ENCODE peak calls at places on chromosome 10, in seven cellular contexts. X is BE2C, N is cardiac muscle cell, L is bronchial epithelial cell, Q is IMR-90, U is prostate gland, K is fibroblast of pulmonary artery. J is an unnamed sample.

GRCh38 chr10:36943534-36943933 is 181.9 kb upstream of the ANKRD30A start:
- DNase-seq in X (no peak), N (no peak), L (no peak), Q (no peak), U (no peak), K (no peak), J (no peak)

GRCh38 chr10:124996127-124996853 is 54.4 kb downstream of the ZRANB1 start:
- DNase-seq in X (no peak), N (no peak), L (no peak), Q (no peak), U (peak), K (no peak), J (no peak)

GRCh38 chr10:15585303-15585715 is 134.4 kb downstream of the ITGA8 start:
- DNase-seq in X (peak), N (peak), L (peak), Q (peak), U (peak), K (peak), J (peak)

GRCh38 chr10:12978885-12979284 is 22.6 kb downstream of the CCDC3 start:
- DNase-seq in X (peak), N (no peak), L (no peak), Q (no peak), U (no peak), K (no peak), J (no peak)

GRCh38 chr10:1074748-1075358 is 18.7 kb downstream of the WDR37 start:
- DNase-seq in X (no peak), N (no peak), L (peak), Q (no peak), U (no peak), K (peak), J (no peak)

GRCh38 chr10:72846225-72846624 is 47.3 kb upstream of the OIT3 start:
- DNase-seq in X (no peak), N (no peak), L (peak), Q (peak), U (no peak), K (peak), J (no peak)

GRCh38 chr10:46240684-46241565 is 45.9 kb upstream of the ANTXRL start:
- DNase-seq in X (no peak), N (no peak), L (no peak), Q (no peak), U (no peak), K (no peak), J (no peak)

GRCh38 chr10:71647526-71648354 is 71.8 kb downstream of the C10orf105 start:
- DNase-seq in X (no peak), N (no peak), L (no peak), Q (no peak), U (no peak), K (no peak), J (no peak)

GRCh38 chr10:124409696-124410095 is 9.0 kb downstream of the OAT start:
- DNase-seq in X (no peak), N (no peak), L (no peak), Q (no peak), U (no peak), K (no peak), J (no peak)

GRCh38 chr10:48518412-48518811 is 86.5 kb downstream of the ARHGAP22 start:
- DNase-seq in X (no peak), N (no peak), L (no peak), Q (no peak), U (no peak), K (no peak), J (no peak)

GRCh38 chr10:69383485-69384089 is 33.1 kb downstream of the TACR2 start:
- DNase-seq in X (no peak), N (no peak), L (no peak), Q (peak), U (no peak), K (peak), J (no peak)

GRCh38 chr10:75962395-75963061 is 531.1 kb downstream of the LRMDA start:
- DNase-seq in X (no peak), N (no peak), L (no peak), Q (no peak), U (no peak), K (no peak), J (no peak)

GRCh38 chr10:79155301-79156081 is 86.7 kb downstream of the ZMIZ1 start:
- DNase-seq in X (no peak), N (no peak), L (peak), Q (peak), U (no peak), K (no peak), J (no peak)
- TF ChIP-seq CTCF in X (no peak), N (peak), L (peak), Q (peak), U (no peak), K (no peak), J (no peak)

GRCh38 chr10:114623661-114624294 is 34.3 kb downstream of the ABLIM1 start:
- DNase-seq in X (no peak), N (no peak), L (peak), Q (peak), U (peak), K (peak), J (peak)
- H3K4me3 ChIP-seq in X (no peak), N (no peak), L (no peak), Q (no peak), U (no peak), K (no peak), J (no peak)

DNA sequence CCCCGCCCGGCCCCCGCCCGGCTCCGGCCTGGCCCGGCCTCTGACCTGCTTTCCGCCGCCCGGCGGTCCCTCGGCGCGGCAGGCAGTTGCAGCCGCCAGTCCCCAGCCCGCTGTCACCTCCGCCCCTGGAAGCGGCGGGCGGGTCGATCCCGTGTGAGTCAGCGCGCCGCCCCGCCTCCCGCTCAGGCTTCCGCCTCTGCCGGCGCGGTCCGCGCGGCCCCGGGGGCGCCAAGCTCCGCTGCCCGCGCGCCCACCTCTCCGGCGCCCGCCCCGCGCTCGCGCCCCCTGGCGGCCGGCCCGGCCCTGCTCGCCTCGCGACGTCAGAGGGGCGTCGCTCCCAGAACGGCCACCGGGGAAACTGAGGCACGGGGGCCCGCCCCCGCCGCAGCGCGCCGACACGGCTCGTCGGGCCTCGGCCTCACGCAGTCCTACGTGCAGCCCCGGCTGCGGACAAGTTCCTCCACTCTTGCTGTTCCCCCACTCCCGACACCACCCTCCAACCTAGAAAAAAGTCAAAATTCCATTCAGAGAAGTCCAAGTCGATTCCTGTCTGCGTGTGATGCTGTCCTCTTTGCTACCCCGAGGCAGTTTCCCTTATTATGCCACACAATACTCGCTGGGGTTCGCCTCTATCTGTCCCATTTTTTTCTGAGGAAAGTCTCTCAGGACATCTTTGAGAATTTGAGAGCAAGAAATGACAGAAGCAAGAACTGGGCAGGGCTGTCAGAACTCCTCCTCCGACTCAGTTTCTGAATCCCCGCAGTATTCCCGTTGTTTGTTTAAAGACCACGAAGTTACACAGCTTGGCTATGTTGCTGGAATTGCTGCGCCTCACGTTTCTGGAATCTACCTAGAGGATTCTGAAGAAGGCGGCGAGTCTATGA is at the start of gene DNMBP:
- DNase-seq in X (peak), N (peak), L (peak), Q (peak), U (peak), K (peak), J (no peak)
- TF ChIP-seq CTCF in X (peak), N (peak), L (peak), Q (peak), U (peak), K (no peak), J (peak)

DNA sequence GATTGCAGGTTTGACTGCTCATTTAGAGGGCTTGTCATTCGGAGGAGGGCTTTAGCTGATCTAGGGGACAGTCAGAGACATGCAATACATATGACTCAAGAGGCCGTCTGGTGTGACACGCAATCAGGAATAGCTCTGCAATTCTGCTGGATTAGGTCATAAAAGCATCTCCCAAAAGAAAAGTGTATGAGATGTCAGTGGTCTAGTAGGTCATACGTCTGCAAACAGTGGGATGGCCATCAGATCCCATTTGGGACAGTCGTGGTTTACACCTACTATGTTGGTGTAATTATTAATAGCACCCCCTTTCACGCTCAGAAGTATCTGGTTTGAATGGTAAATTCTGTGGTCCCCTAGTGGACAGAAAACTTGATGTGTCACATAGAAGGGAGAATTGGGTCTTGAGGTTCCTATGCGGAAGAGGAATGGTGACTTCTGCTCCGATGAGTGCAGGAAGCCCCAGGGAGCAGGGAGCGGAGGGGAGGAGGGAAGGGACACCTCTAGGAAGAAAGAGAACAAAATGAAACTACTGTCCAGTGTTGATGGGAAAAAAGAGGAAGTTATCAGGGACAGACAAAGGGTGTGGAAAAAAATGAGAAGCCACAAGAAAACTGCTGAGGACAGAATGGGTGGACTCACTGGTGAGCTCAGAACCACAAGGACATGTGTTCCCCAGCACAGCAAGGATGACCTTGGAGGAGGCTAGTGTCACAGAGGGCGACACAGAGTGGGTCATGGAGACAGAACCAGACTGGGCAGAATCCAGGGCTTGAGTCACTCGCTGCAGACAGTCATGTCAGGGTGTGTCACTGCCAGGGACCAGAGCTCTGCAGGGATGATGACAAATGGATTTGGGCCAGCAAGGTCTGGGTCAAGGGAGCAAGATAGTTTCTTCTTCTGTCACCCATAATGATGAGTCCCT is 59.9 kb downstream of the MAP3K8 start:
- DNase-seq in X (no peak), N (no peak), L (peak), Q (peak), U (no peak), K (peak), J (no peak)
- H3K4me3 ChIP-seq in X (no peak), N (no peak), L (no peak), Q (no peak), U (no peak), K (no peak), J (no peak)